ENCODE peak calls at places on chromosomes 11 and 22, in five cellular contexts. W is activated T-helper 9 cell treated with anti-CD3 and anti-CD28 coated beads, Interleukin-2, amount 50 U/mL, for 16 hours; Z is GM23248; B is PC-9; R is stimulated activated naive CD8-positive, alpha-beta T cell treated with anti-CD3 and anti-CD28 coated beads, Interleukin-15, Interleukin-2, amounts not matched to agents 100 U/mL and 50 U/mL, for 24 hours. A is an unnamed sample.

GRCh38 chr22:27775087-27775697 is 26.4 kb downstream of the MN1 start:
- DNase-seq in W (no peak), B (no peak), R (no peak), Z (peak; percentile 75), A (no peak)

GRCh38 chr11:33321483-33321882 is 64.3 kb downstream of the HIPK3 start:
- DNase-seq in R (no peak), Z (no peak), B (no peak), W (no peak), A (no peak)

GRCh38 chr22:23233746-23234408 is 53.6 kb downstream of the BCR start:
- DNase-seq in Z (peak; percentile 81), W (no peak), B (no peak), R (peak; percentile 84), A (no peak)

GRCh38 chr11:9160166-9160565 is 68.8 kb upstream of the SCUBE2 start:
- DNase-seq in R (peak; percentile 12), W (no peak), B (no peak), Z (peak; percentile 69), A (no peak)

GRCh38 chr22:23786261-23786710 is 480 bp upstream of the SMARCB1 start:
- DNase-seq in Z (no peak), R (peak; percentile 37), W (no peak), B (no peak), A (no peak)

GRCh38 chr22:48692734-48693376 is 1134.8 kb downstream of the BRD1 start:
- DNase-seq in Z (no peak), B (no peak), W (no peak), R (no peak), A (no peak)

GRCh38 chr11:12529041-12529440 is 145.2 kb upstream of the TEAD1 start:
- DNase-seq in Z (no peak), B (no peak), W (no peak), R (no peak), A (no peak)

GRCh38 chr11:97722065-97722464 is 1298.7 kb upstream of the CNTN5 start:
- DNase-seq in W (no peak), R (no peak), B (peak; percentile 27), Z (no peak), A (no peak)

GRCh38 chr11:69283446-69283845 is 10.5 kb upstream of the MYEOV start:
- DNase-seq in R (no peak), Z (no peak), W (no peak), B (no peak), A (no peak)

GRCh38 chr22:40345801-40346177 is 511 bp upstream of the ADSL start:
- DNase-seq in R (peak; percentile 61), B (peak; percentile 31), Z (peak; percentile 73), W (peak; percentile 51), A (peak; percentile 50)

A was measured in effector CD4-positive, alpha-beta T cell.